ENCODE peak calls at places on chromosomes 16 and 17, in six cellular contexts. Y, Q, R, J, B and Z are unnamed samples.

GRCh38 chr16:87721622-87722565 is 43.9 kb downstream of the KLHDC4 start:
- DNase-seq in Y (no peak), Q (no peak), R (no peak), J (peak), B (no peak), Z (no peak)

GRCh38 chr17:63675607-63676539 is 24.1 kb downstream of the LIMD2 start:
- DNase-seq in Y (peak), Q (no peak), R (no peak), J (peak), B (no peak), Z (peak)

GRCh38 chr16:57518520-57518919 is 17.9 kb downstream of the CCDC102A start:
- DNase-seq in Y (no peak), Q (no peak), R (no peak), J (no peak), B (no peak), Z (no peak)

GRCh38 chr16:50155925-50156324 is 2.8 kb downstream of the TENT4B start:
- DNase-seq in Y (no peak), Q (no peak), R (no peak), J (no peak), B (no peak), Z (no peak)

GRCh38 chr17:77718669-77718961 is 239.9 kb upstream of the TNRC6C start:
- DNase-seq in Y (no peak), Q (no peak), R (no peak), J (no peak), B (no peak), Z (no peak)

GRCh38 chr16:28292731-28293588 is 635 bp downstream of the SBK1 start:
- DNase-seq in Y (no peak), Q (no peak), R (peak), J (peak), B (no peak), Z (no peak)

GRCh38 chr16:58225965-58226602 is 28.2 kb upstream of the CSNK2A2 start:
- DNase-seq in Y (no peak), Q (no peak), R (no peak), J (no peak), B (no peak), Z (no peak)

GRCh38 chr17:80261159-80261894 is 675 bp downstream of the RNF213 start:
- DNase-seq in Y (peak), Q (peak), R (peak), J (peak), B (no peak), Z (no peak)

GRCh38 chr16:57240872-57241271 is 4.2 kb upstream of the ARL2BP start:
- DNase-seq in Y (no peak), Q (no peak), R (no peak), J (no peak), B (no peak), Z (no peak)

GRCh38 chr17:74742153-74742515 is 5.1 kb downstream of the RAB37 start:
- DNase-seq in Y (no peak), Q (peak), R (no peak), J (no peak), B (no peak), Z (no peak)

GRCh38 chr16:23595246-23595950 is 718 bp downstream of the NDUFAB1 start:
- DNase-seq in Y (no peak), Q (no peak), R (no peak), J (peak), B (no peak), Z (no peak)

GRCh38 chr17:65987988-65988387 is 203.9 kb downstream of the CEP112 start:
- DNase-seq in Y (peak), Q (no peak), R (no peak), J (peak), B (peak), Z (no peak)

GRCh38 chr17:27879987-27880608 is 13.1 kb downstream of the LYRM9 start:
- DNase-seq in Y (peak), Q (peak), R (peak), J (peak), B (peak), Z (peak)

GRCh38 chr17:31488264-31488981 is 96.9 kb downstream of the RAB11FIP4 start:
- DNase-seq in Y (no peak), Q (peak), R (no peak), J (no peak), B (no peak), Z (no peak)

GRCh38 chr16:54720259-54720658 is 210.4 kb upstream of the IRX5 start:
- DNase-seq in Y (no peak), Q (no peak), R (no peak), J (no peak), B (no peak), Z (no peak)

GRCh38 chr17:80803451-80804428 is 187.9 kb upstream of the CHMP6 start:
- DNase-seq in Y (no peak), Q (no peak), R (no peak), J (no peak), B (no peak), Z (no peak)

GRCh38 chr16:49858200-49859129 is 2.6 kb upstream of the ZNF423 start:
- DNase-seq in Y (peak), Q (no peak), R (peak), J (peak), B (no peak), Z (peak)

GRCh38 chr17:8365143-8365542 is 11.4 kb downstream of the KRABD2 start:
- DNase-seq in Y (no peak), Q (no peak), R (no peak), J (no peak), B (no peak), Z (no peak)

GRCh38 chr17:46056800-46057304 is 57.8 kb downstream of the STH start:
- DNase-seq in Y (peak), Q (no peak), R (no peak), J (no peak), B (no peak), Z (no peak)

GRCh38 chr16:31148281-31148728 is 1.6 kb downstream of the PRSS36 start:
- DNase-seq in Y (no peak), Q (no peak), R (no peak), J (no peak), B (no peak), Z (no peak)

GRCh38 chr17:58969156-58969555 is 137.5 kb downstream of the TRIM37 start:
- DNase-seq in Y (no peak), Q (no peak), R (no peak), J (no peak), B (no peak), Z (no peak)

GRCh38 chr17:3666516-3666915 is 1.9 kb downstream of the TAX1BP3 start:
- DNase-seq in Y (no peak), Q (no peak), R (no peak), J (no peak), B (no peak), Z (no peak)

GRCh38 chr16:73050115-73051099 is 2.5 kb upstream of the ZFHX3 start:
- DNase-seq in Y (no peak), Q (no peak), R (no peak), J (no peak), B (no peak), Z (no peak)

GRCh38 chr17:66965801-66966528 is 1.5 kb downstream of the CACNG4 start:
- DNase-seq in Y (no peak), Q (no peak), R (no peak), J (peak), B (no peak), Z (peak)

GRCh38 chr17:419073-419735 is 66.6 kb upstream of the RPH3AL start:
- DNase-seq in Y (no peak), Q (peak), R (no peak), J (no peak), B (no peak), Z (no peak)

GRCh38 chr17:34584805-34585416 is 5.5 kb downstream of the TMEM132E start:
- DNase-seq in Y (peak), Q (no peak), R (no peak), J (peak), B (no peak), Z (no peak)

GRCh38 chr16:78852236-78852635 is 748.3 kb downstream of the MAF start:
- DNase-seq in Y (no peak), Q (no peak), R (no peak), J (no peak), B (no peak), Z (no peak)

GRCh38 chr16:35747658-35748455 is 2288.4 kb downstream of the TP53TG3F start:
- DNase-seq in Y (no peak), Q (peak), R (no peak), J (no peak), B (no peak), Z (no peak)

GRCh38 chr17:78345791-78346494 is 13.9 kb downstream of the SOCS3 start:
- DNase-seq in Y (no peak), Q (no peak), R (no peak), J (no peak), B (no peak), Z (no peak)

GRCh38 chr17:80497726-80498241 is 21.4 kb upstream of the NPTX1 start:
- DNase-seq in Y (no peak), Q (no peak), R (no peak), J (no peak), B (peak), Z (no peak)

GRCh38 chr17:73914536-73915274 is 270.5 kb upstream of the SDK2 start:
- DNase-seq in Y (no peak), Q (no peak), R (no peak), J (no peak), B (no peak), Z (no peak)

GRCh38 chr17:64174686-64175456 is 44.9 kb upstream of the ERN1 start:
- DNase-seq in Y (no peak), Q (no peak), R (no peak), J (no peak), B (no peak), Z (peak)

GRCh38 chr17:49343273-49343672 is 18.8 kb downstream of the ZNF652 start:
- DNase-seq in Y (no peak), Q (no peak), R (no peak), J (no peak), B (no peak), Z (no peak)

GRCh38 chr16:84751241-84751640 is 51.4 kb downstream of the USP10 start:
- DNase-seq in Y (no peak), Q (no peak), R (no peak), J (no peak), B (no peak), Z (no peak)
- H3K4me3 ChIP-seq in Y (no peak), Q (no peak), R (no peak), J (no peak), B (no peak), Z (no peak)

DNA sequence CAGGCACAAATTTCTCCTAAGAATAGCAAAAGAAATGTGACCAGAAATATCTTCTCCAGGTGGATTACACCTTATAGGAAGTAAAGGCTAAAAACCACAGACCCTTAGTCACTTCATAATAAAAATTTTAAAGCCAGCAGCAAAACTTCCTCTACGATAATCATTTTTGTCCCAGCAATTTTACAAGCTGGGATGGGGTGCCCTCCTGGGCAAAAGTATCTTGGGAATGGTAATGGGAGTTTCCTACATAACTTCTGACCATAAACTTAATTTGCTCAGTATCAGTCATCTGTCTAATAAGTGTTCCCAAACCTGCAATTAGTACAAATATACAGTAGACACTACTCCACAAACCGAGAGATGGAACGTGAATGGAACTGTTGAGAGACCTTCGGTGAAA is 3.0 kb downstream of the PHF12 start:
- DNase-seq in Y (no peak), Q (no peak), R (no peak), J (no peak), B (no peak), Z (no peak)
- H3K4me3 ChIP-seq in Y (peak), Q (peak), R (peak), J (peak), B (peak), Z (peak)

GRCh38 chr17:41503202-41503601 is 2.2 kb downstream of the KRT13 start:
- DNase-seq in Y (no peak), Q (no peak), R (no peak), J (no peak), B (no peak), Z (no peak)
- H3K4me3 ChIP-seq in Y (no peak), Q (no peak), R (no peak), J (no peak), B (no peak), Z (no peak)

GRCh38 chr16:67406111-67406593 is 10.1 kb downstream of the ZDHHC1 start:
- DNase-seq in Y (no peak), Q (no peak), R (no peak), J (no peak), B (no peak), Z (no peak)
- H3K4me3 ChIP-seq in Y (no peak), Q (no peak), R (no peak), J (no peak), B (no peak), Z (no peak)

DNA sequence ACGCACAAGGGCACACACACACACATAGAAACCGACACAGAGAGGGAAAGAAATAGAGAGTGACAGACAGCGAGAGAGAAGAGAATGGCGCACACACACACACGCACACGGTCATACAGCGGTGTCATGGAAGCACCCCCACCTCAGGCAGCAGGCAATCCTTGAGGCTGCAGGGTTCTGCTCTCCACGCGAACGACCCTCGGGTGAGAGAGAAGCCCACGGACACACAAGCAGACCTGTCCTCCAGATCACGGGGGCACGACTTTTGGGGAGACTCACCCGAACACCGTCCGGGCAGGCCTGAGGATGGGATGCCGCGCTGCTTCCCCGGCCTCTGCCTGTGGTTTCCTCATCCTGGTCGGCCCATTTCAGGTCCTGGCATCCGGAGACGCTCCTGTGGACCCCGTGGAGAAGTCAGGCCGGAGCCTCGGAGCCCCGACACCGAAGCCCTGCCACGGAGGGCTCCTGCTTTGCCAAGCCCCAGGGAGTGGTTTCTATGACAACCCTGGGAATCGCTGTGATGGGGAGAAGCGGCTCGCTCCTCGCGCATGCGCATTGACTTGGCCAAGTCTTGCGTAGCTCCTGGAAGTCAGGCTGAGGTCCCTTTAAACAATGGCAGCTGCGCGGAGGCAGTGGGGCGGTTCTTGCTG is 118.2 kb upstream of the KCNJ18 start:
- DNase-seq in Y (no peak), Q (peak), R (no peak), J (no peak), B (no peak), Z (peak)
- H3K4me3 ChIP-seq in Y (no peak), Q (peak), R (no peak), J (no peak), B (peak), Z (peak)

GRCh38 chr16:71230122-71230845 is at the start of gene HYDIN:
- DNase-seq in Y (peak), Q (no peak), R (peak), J (peak), B (no peak), Z (no peak)

GRCh38 chr16:71225145-71225544 is 5.4 kb downstream of the HYDIN start:
- DNase-seq in Y (no peak), Q (no peak), R (no peak), J (no peak), B (no peak), Z (no peak)

GRCh38 chr16:71229344-71229743 is 1.2 kb downstream of the HYDIN start:
- DNase-seq in Y (no peak), Q (no peak), R (no peak), J (no peak), B (no peak), Z (no peak)

DNA sequence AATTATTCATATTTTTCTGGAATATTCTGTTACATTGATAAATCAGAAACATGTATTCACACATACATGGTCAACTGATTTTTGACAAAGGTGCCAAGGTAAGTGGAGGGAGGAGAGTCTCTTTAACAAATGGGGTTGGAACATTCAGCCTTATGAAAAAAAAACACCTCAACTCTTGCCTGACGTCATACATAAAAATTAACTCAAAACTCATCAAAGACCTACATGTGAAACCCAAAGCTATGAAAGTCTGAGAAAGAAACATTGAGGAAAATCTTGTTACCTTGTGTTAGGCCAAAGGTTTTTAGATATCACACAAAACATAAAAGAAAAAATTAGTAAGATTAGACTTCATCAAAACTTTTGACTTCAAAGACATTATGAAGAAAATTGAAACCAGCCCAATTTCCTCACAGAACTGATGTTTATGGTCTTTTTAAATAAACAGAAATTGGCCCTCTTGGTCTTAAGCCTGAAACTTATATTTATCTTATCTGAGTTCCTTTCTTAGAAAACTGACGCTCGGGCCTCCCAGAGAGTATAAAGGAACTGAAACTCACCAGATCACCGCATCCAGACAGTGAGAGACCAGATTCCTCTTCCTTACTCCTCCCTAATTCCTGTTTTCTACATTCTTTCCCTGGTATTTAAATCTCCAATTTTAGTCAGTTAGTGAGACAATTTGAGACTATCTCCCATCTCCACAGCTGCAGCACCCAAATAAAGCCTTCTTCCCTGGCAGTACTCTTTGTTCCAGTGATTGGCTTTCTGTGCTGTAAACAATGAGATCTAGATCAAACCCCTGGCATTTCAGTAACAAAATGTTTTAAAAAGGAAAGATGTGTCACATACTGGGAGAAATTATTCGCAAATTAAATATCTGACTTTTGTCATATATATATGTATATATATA is 4.0 kb downstream of the HYDIN start:
- DNase-seq in Y (no peak), Q (no peak), R (no peak), J (no peak), B (no peak), Z (no peak)
- H3K4me3 ChIP-seq in Y (no peak), Q (no peak), R (no peak), J (no peak), B (no peak), Z (no peak)

GRCh38 chr17:1716912-1717695 is 6.9 kb upstream of the TLCD2 start:
- DNase-seq in Y (peak), Q (peak), R (peak), J (peak), B (peak), Z (peak)
- H3K4me3 ChIP-seq in Y (peak), Q (peak), R (peak), J (peak), B (peak), Z (peak)